ENCODE peak calls at places on chromosomes 5 and 9, in four cellular contexts. J is IMR-90, K is lower lobe of right lung, M is astrocyte of the spinal cord. B is an unnamed sample.

GRCh38 chr9:123327697-123328100 is 28.3 kb upstream of the CRB2 start:
- DNase-seq in K (peak), J (no peak), M (no peak), B (no peak)

GRCh38 chr5:121940741-121941140 is 21.0 kb upstream of the SRFBP1 start:
- DNase-seq in K (no peak), M (no peak), J (no peak), B (no peak)

GRCh38 chr5:91384671-91385430 is 1.7 kb upstream of the ARRDC3 start:
- DNase-seq in J (peak), K (no peak), M (peak), B (peak)

GRCh38 chr5:60649288-60649917 is 50.6 kb downstream of the DEPDC1B start:
- DNase-seq in M (peak), K (no peak), J (peak), B (peak)

GRCh38 chr5:64665243-64665642 is 25.1 kb upstream of the SHISAL2B start:
- DNase-seq in M (no peak), K (no peak), J (no peak), B (no peak)

GRCh38 chr9:35537898-35538297 is 48.0 kb downstream of the RUSC2 start:
- DNase-seq in K (no peak), J (no peak), M (no peak), B (no peak)

GRCh38 chr5:146878471-146879172 is at the start of gene PPP2R2B:
- DNase-seq in M (peak), J (peak), K (peak), B (no peak)

GRCh38 chr9:132241483-132241839 is 79.6 kb downstream of the NTNG2 start:
- DNase-seq in K (no peak), M (no peak), J (no peak), B (no peak)

GRCh38 chr5:30994926-30995325 is 198.6 kb upstream of the CDH6 start:
- DNase-seq in J (no peak), K (no peak), M (no peak), B (no peak)

GRCh38 chr9:136087741-136088480 is 7.2 kb downstream of the NACC2 start:
- DNase-seq in K (peak), M (no peak), J (no peak), B (no peak)

GRCh38 chr5:5533927-5534326 is 111.5 kb downstream of the ICE1 start:
- DNase-seq in M (no peak), K (no peak), J (no peak), B (no peak)

GRCh38 chr9:20592673-20593072 is 29.6 kb downstream of the MLLT3 start:
- DNase-seq in K (no peak), M (peak), J (peak), B (no peak)

GRCh38 chr5:155679530-155679929 is 647.4 kb upstream of the SGCD start:
- DNase-seq in M (no peak), J (no peak), K (no peak), B (no peak)

GRCh38 chr9:101226803-101227202 is 158.0 kb downstream of the BAAT start:
- DNase-seq in M (no peak), K (no peak), J (no peak), B (no peak)

GRCh38 chr5:134171972-134172371 is 4.8 kb downstream of the SKP1 start:
- DNase-seq in M (no peak), K (no peak), J (no peak), B (no peak)

GRCh38 chr5:143920772-143921171 is 108.8 kb downstream of the HMHB1 start:
- DNase-seq in M (peak), K (no peak), J (peak), B (no peak)

GRCh38 chr9:126108240-126108639 is 218.4 kb upstream of the MVB12B start:
- DNase-seq in M (no peak), K (no peak), J (no peak), B (no peak)

GRCh38 chr5:151338734-151339133 is 8.6 kb downstream of the SLC36A2 start:
- DNase-seq in J (no peak), M (no peak), K (no peak), B (peak)

GRCh38 chr9:137453643-137454081 is 5.5 kb downstream of the NSMF start:
- DNase-seq in K (peak), M (peak), J (peak), B (peak)

GRCh38 chr9:89926167-89926566 is 321.4 kb downstream of the GADD45G start:
- DNase-seq in K (no peak), M (no peak), J (no peak), B (no peak)

GRCh38 chr9:35755071-35755470 is 995 bp upstream of the MSMP start:
- DNase-seq in M (no peak), J (no peak), K (no peak), B (no peak)

GRCh38 chr9:70421272-70422180 is 7.1 kb upstream of the KLF9 start:
- DNase-seq in M (peak), J (peak), K (no peak), B (peak)

GRCh38 chr9:82127993-82128710 is 139.6 kb downstream of the SPATA31D1 start:
- DNase-seq in J (no peak), M (no peak), K (no peak), B (no peak)

GRCh38 chr9:134436926-134437325 is 110.7 kb downstream of the RXRA start:
- DNase-seq in J (no peak), K (no peak), M (no peak), B (no peak)

GRCh38 chr5:3598725-3599282 is 3.2 kb downstream of the IRX1 start:
- DNase-seq in K (no peak), J (no peak), M (peak), B (no peak)
- H3K4me3 ChIP-seq in K (peak), J (no peak), M (peak), B (no peak)

GRCh38 chr5:53219174-53219573 is 109.6 kb upstream of the MOCS2 start:
- DNase-seq in M (no peak), K (no peak), J (no peak), B (no peak)

GRCh38 chr5:53219610-53220009 is 110.1 kb upstream of the MOCS2 start:
- DNase-seq in M (no peak), J (no peak), K (no peak), B (no peak)
- H3K4me3 ChIP-seq in M (no peak), J (no peak), K (no peak), B (no peak)

GRCh38 chr9:112174223-112174964 is 703 bp downstream of the SUSD1 start:
- DNase-seq in K (peak), J (peak), M (peak), B (peak)

GRCh38 chr9:112175796-112176315 is 759 bp upstream of the SUSD1 start:
- DNase-seq in K (no peak), J (no peak), M (no peak), B (no peak)

GRCh38 chr9:112170968-112171367 is 4.1 kb downstream of the SUSD1 start:
- DNase-seq in M (no peak), K (no peak), J (no peak), B (no peak)

GRCh38 chr9:112174965-112175795 is at the start of gene SUSD1:
- DNase-seq in M (no peak), J (no peak), K (peak), B (no peak)

GRCh38 chr9:112173489-112174222 is 1.4 kb downstream of the SUSD1 start:
- DNase-seq in K (no peak), M (no peak), J (no peak), B (no peak)
- H3K4me3 ChIP-seq in K (peak), M (no peak), J (no peak), B (peak)

GRCh38 chr5:76952795-76953536 is at the start of gene CRHBP:
- DNase-seq in J (no peak), K (no peak), M (no peak), B (no peak)
- H3K4me3 ChIP-seq in J (no peak), K (peak), M (peak), B (no peak)

DNA sequence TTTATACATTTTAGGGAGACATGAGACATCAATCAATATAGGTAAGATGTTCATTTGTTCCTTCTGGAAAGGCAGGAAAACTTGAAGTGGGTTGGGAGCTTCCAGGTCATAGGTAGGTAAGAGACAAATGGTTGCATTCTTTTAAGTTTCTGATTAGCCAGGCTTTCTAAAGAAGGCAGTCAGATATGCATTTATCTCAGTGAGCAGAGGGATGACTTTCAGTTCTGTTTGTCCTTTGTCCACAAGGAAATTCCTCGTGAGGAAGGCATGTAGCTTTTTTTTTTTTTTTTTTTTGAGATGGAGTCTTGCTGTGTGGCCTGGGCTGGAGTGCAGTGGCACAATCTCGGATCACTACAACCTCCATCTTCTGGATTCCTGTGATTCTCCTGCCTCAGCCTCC is 155.3 kb upstream of the ABCA1 start:
- DNase-seq in K (no peak), M (no peak), J (no peak), B (no peak)
- H3K4me3 ChIP-seq in K (no peak), M (no peak), J (no peak), B (no peak)

DNA sequence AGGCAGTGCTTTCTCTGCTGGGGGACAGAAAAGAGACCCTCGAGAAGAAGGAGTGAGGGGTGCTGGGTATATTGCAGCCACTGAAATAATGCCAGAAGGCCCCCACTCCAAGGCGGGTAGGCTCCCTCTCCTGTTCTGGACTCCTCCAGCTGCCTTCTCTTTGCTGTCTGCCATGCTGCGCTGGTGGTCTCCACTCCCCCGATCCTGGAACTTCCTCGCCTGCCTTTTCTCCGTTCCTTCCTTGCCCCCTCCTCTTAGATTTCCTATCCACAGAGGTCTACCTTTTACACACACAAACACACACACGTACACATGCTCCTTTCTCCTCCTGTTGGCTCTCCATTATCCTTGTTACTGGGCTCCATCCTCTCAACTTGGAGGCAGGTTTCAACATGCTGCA is 938 bp downstream of the GRIA1 start:
- DNase-seq in J (no peak), M (no peak), K (no peak), B (no peak)
- H3K4me3 ChIP-seq in J (no peak), M (no peak), K (peak), B (no peak)

GRCh38 chr5:126808619-126809018 is 31.7 kb downstream of the LMNB1 start:
- DNase-seq in K (no peak), J (peak), M (peak), B (no peak)

GRCh38 chr5:126811515-126812198 is 34.7 kb downstream of the LMNB1 start:
- DNase-seq in M (peak), K (no peak), J (peak), B (no peak)

GRCh38 chr5:126812199-126812570 is 35.2 kb downstream of the LMNB1 start:
- DNase-seq in K (no peak), M (no peak), J (no peak), B (no peak)

GRCh38 chr5:126809932-126810331 is 33.0 kb downstream of the LMNB1 start:
- DNase-seq in J (no peak), K (no peak), M (no peak), B (no peak)

GRCh38 chr5:126810983-126811382 is 34.0 kb downstream of the LMNB1 start:
- DNase-seq in K (no peak), J (no peak), M (no peak), B (no peak)
- H3K4me3 ChIP-seq in K (no peak), J (no peak), M (no peak), B (no peak)

GRCh38 chr9:111601237-111602018 is 2.0 kb upstream of the PTGR1 start:
- DNase-seq in K (no peak), J (peak), M (no peak), B (no peak)
- H3K4me3 ChIP-seq in K (no peak), J (no peak), M (no peak), B (no peak)